ENCODE peak calls at places on chromosomes 3 and 15, in four cellular contexts. A, J, W and N are unnamed samples.

GRCh38 chr15:69664572-69665326 is 212.1 kb downstream of the RPLP1 start:
- DNase-seq in J (no peak), W (no peak), A (peak), N (no peak)

GRCh38 chr3:152200476-152201422 is 68.0 kb upstream of the MBNL1 start:
- DNase-seq in A (no peak), J (no peak), W (no peak), N (no peak)

GRCh38 chr3:58013973-58014649 is 5.9 kb downstream of the FLNB start:
- DNase-seq in A (no peak), W (no peak), J (peak), N (peak)

GRCh38 chr3:180871901-180872300 is 40.6 kb upstream of the FXR1 start:
- DNase-seq in A (no peak), J (no peak), W (no peak), N (no peak)

GRCh38 chr15:58865420-58865880 is 68.0 kb downstream of the SLTM start:
- DNase-seq in W (peak), A (no peak), J (peak), N (no peak)

GRCh38 chr15:66851226-66852063 is 149.4 kb downstream of the SMAD6 start:
- DNase-seq in A (peak), W (peak), J (peak), N (peak)

GRCh38 chr3:63841704-63842103 is 21.9 kb downstream of the THOC7 start:
- DNase-seq in A (no peak), J (no peak), W (no peak), N (no peak)

GRCh38 chr3:48950051-48950450 is 31.4 kb downstream of the ARIH2 start:
- DNase-seq in A (no peak), J (no peak), W (no peak), N (no peak)

GRCh38 chr3:53583161-53583690 is 88.8 kb downstream of the CACNA1D start:
- DNase-seq in J (no peak), W (no peak), A (no peak), N (no peak)

GRCh38 chr3:20046556-20046955 is 6.3 kb downstream of the KAT2B start:
- DNase-seq in A (no peak), J (no peak), W (no peak), N (no peak)

GRCh38 chr15:62338497-62338896 is 173.4 kb upstream of the C2CD4B start:
- DNase-seq in W (no peak), J (no peak), A (no peak), N (no peak)

GRCh38 chr3:52537726-52538421 is 1.5 kb downstream of the UQCC5 start:
- DNase-seq in W (no peak), J (no peak), A (no peak), N (no peak)

GRCh38 chr15:63969652-63970421 is 76.4 kb downstream of the DAPK2 start:
- DNase-seq in A (no peak), W (no peak), J (peak), N (peak)

GRCh38 chr3:52471371-52472238 is 16.2 kb downstream of the NISCH start:
- DNase-seq in J (peak), A (peak), W (peak), N (peak)

GRCh38 chr3:100425321-100425720 is 24.0 kb downstream of the LNP1 start:
- DNase-seq in A (no peak), W (no peak), J (no peak), N (no peak)

DNA sequence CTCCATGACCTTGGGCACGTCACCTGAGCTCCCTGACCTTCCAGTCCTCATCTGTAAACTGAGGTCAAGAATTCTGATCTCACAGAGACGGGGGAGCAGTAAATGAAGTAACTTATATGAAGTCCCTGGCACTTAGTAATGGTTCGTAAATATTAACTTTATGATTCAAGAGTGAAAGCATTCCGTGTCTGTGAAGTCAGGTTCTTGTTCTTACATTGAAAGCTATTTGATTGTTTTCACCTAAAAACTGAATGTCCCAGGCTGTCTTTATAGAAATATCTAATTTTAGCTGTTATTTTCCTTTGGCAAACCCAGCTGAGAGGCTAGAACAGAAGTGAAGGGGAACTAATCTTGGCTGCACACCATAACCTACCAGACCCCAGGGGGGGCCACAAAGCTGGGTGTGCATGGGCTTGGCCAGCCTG is 84.5 kb downstream of the CHSY1 start:
- DNase-seq in W (no peak), A (no peak), J (no peak), N (no peak)
- H3K27ac ChIP-seq in W (peak), A (no peak), J (peak), N (peak)

DNA sequence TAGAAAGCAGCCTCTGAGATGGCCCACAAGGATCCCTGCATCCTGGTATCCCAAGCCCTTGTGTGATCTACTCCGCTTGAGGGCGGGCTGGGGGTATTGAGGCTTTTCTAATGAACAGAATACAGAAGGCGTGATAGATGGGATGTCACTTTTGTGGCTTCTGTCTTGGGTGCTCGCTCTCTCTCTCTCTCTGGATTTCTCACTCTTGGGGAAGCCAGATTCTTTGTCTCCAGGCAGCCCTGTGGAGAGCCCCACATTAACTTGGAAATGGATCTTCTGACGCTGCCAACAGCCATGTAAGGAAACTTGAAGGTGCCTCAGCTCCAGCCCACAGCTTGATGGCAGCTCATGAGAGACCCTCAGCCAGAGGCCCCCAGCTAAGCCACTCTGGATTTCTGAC is 26.9 kb upstream of the SEC62 start:
- DNase-seq in J (no peak), W (no peak), A (no peak), N (no peak)
- H3K4me3 ChIP-seq in J (no peak), W (no peak), A (no peak), N (no peak)

DNA sequence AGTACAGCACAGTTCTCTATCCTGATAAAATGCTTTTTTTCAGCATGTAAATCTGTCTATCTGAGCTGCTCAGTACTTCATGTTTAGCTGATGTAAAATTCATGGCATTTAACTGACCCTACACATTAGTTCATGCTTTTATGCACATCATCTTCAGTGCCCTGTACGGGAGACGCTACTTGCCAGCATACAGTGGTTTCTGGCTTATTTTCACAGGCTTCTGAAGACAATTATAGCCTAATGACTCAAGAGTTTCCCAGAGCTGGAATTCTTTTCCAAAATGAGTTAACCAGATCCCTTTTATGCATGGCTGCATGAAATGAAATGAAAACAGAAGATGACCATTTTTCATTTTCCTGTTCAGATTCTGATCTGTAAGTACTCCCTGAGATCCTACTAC is 1061.5 kb downstream of the ROBO2 start:
- DNase-seq in A (no peak), W (no peak), J (no peak), N (no peak)
- TF ChIP-seq POLR2A in A (no peak), W (no peak), J (no peak), N (no peak)

GRCh38 chr15:22978691-22979068 is 1.5 kb downstream of the CYFIP1 start:
- DNase-seq in W (no peak), A (peak), J (no peak), N (no peak)

GRCh38 chr15:22979699-22980188 is 424 bp downstream of the CYFIP1 start:
- DNase-seq in A (peak), J (peak), W (no peak), N (peak)

GRCh38 chr15:22981336-22981840 is 1.2 kb upstream of the CYFIP1 start:
- DNase-seq in A (no peak), W (no peak), J (no peak), N (no peak)

GRCh38 chr15:22979069-22979698 is 984 bp downstream of the CYFIP1 start:
- DNase-seq in A (peak), W (peak), J (peak), N (peak)

DNA sequence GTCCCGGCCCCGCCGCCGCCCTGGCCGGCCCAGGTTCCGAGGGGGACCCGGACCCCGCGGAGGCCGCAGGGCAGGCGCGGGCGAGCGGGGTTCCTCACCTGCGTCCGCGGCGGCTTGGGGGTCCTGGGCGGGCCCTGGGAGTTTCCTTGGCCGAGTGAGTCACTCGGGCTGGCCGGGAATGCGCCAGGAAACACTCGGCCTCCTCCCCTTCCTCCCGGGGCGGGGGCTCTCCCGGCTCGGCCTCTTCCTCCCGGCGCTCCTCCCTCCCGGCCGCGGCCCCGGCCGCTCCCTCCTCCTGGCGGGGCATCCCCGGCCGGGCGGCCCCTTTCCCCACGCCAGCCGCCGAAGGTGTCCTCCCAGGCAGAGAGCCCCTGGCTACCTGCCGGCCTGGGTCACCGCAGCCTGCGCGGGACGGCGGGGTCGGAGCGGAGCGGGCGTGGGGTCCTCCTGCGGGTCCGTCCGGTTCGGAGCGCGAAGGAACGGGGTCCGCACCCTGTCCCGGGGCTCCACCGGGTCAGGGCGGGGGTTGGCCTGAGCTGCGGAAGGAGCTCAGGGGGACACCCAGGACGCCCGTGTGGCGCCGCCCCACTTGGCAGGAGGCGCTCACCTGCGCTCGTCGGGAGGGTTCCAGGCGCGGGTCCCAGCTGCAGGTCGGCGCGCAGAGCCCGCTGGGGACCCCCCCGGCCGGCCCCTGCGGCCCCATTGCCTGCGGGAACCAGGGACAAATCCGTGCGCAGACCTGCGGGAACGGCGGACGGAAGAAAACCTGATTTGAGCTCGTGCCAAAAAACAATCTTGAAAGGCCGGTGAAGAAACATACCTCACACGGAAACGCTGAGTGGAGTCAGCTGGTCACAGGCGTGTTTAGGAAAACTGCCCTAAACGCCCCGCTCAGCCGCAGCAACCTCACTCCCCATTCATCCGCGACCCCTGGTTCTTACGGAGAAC is at the start of gene CYFIP1:
- DNase-seq in J (peak), A (peak), W (peak), N (peak)
- H3K27ac ChIP-seq in J (peak), A (peak), W (peak), N (peak)

DNA sequence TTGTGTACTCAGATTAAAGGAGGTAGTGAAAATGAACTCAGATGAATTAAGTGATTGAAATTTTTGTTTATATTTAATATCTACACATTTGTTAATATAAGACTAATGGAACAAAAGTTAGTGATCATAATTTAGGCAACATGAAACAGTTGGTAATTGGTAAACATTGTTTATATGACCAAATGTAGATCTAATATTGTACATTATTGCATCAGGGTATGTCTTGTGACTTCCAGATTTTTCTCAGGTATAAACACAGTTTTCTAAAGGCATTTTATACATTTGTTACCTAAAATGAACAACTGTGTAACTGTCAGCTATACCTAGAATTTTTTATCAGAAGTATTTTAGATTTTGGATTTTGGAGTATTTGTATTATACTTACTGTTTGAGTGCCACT is 14.8 kb downstream of the GMPS start:
- DNase-seq in J (no peak), A (no peak), W (no peak), N (no peak)
- H3K4me3 ChIP-seq in J (no peak), A (no peak), W (no peak), N (no peak)

DNA sequence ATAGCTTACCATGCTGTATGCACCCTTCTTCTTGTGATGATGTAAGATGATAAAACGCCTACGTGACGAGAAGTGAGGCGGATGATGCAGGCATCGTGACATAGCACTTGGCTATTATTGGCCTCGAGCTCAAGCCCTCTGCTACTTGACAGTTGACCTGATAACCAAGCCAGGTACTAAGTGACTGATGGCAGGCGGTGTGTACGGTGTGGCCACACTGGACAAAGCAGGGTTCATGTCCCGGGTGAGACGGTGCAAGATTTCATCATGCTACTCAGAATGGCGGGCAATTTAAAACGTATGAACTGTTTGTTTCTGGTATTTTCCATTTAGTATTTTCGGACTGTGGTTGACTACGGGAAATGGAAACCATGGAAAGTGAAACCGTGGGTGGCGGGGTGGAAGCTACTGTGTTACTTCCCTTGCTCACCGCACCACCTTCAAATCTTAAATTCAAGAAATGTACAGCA is 57.7 kb downstream of the SLC12A8 start:
- DNase-seq in A (no peak), J (no peak), W (no peak), N (no peak)
- TF ChIP-seq POLR2A in A (no peak), J (no peak), W (no peak), N (no peak)

GRCh38 chr3:171948674-171949073 is 90.7 kb upstream of the FNDC3B start:
- DNase-seq in J (no peak), A (no peak), W (no peak), N (no peak)

GRCh38 chr3:171950373-171950772 is 89.0 kb upstream of the FNDC3B start:
- DNase-seq in W (no peak), J (no peak), A (peak), N (no peak)

GRCh38 chr3:171953300-171954022 is 85.9 kb upstream of the FNDC3B start:
- DNase-seq in J (no peak), A (no peak), W (no peak), N (no peak)

GRCh38 chr3:171951597-171951996 is 87.8 kb upstream of the FNDC3B start:
- DNase-seq in J (no peak), W (no peak), A (no peak), N (no peak)

DNA sequence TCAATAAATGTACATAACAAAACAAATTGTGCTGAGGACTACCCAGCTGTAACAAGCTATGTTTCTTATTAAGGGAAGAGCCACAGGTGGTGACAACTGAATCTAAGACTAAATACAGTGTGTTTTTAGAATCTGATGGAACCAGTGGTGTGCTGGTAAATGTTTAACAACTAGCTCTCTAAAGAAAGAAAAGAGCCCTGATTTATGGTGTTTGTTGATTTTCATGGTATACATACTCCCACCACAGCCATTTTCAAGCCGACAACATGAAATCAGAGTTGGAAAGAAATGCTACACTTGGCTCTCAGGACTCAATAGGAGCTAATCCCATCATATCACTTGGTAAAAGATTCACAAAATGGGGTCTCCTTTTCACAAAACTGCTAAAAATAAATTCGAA is 89.8 kb upstream of the FNDC3B start:
- DNase-seq in W (no peak), J (no peak), A (no peak), N (no peak)
- H3K27ac ChIP-seq in W (no peak), J (no peak), A (no peak), N (no peak)

GRCh38 chr3:9779721-9780450 is 10.1 kb upstream of the CAMK1 start:
- DNase-seq in J (peak), A (no peak), W (no peak), N (peak)
- H3K4me3 ChIP-seq in J (no peak), A (no peak), W (no peak), N (no peak)

DNA sequence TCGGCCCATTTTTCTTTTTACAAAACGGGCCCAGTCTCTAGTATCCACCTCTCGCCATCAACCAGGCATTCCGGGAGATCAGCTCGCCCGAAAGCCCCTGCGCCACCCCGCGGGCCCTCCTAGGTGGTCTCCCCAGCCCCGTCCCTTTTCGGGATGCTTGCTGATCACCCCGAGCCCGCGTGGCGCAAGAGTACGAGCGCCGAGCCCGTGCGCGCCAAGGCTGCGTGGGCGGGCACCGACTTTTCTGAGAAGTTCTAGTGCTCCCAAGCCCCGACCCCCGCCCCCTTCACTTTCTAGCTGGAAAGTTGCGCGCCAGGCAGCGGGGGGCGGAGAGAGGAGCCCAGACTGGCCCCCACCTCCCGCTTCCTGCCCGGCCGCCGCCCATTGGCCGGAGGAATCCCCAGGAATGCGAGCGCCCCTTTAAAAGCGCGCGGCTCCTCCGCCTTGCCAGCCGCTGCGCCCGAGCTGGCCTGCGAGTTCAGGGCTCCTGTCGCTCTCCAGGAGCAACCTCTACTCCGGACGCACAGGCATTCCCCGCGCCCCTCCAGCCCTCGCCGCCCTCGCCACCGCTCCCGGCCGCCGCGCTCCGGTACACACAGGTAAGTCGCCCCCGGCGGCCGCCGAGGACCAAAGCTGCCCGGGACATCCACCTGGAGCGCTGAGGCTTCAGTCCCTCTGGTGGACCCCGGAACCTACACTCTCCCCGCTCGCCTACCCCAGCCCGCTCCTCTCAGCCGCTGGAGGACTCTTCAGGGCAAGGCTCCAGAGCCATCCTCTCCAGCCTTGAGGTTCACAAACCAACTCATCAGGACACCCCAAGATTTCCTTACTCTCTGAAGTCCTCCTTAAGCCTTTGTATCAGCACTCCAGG is at the start of gene THBS1:
- DNase-seq in A (peak), J (peak), W (peak), N (peak)
- TF ChIP-seq POLR2A in A (peak), J (peak), W (peak), N (peak)

GRCh38 chr15:85495542-85495941 is 115.1 kb downstream of the AKAP13 start:
- DNase-seq in W (no peak), A (no peak), J (no peak), N (no peak)

GRCh38 chr15:85494035-85494793 is 113.8 kb downstream of the AKAP13 start:
- DNase-seq in W (no peak), A (peak), J (peak), N (no peak)

GRCh38 chr15:85496551-85497545 is 116.4 kb downstream of the AKAP13 start:
- DNase-seq in A (no peak), W (no peak), J (no peak), N (no peak)

GRCh38 chr15:85495096-85495495 is 114.7 kb downstream of the AKAP13 start:
- DNase-seq in A (no peak), J (no peak), W (no peak), N (no peak)

GRCh38 chr15:85496146-85496545 is 115.7 kb downstream of the AKAP13 start:
- DNase-seq in J (no peak), A (no peak), W (no peak), N (no peak)
- H3K27ac ChIP-seq in J (no peak), A (no peak), W (no peak), N (no peak)